ENCODE peak calls at places on chromosome 12, in seven cellular contexts. D, N, L, R, T, W and M are unnamed samples.
A peak's percentile ranks its signal among the peaks of the same experiment; 100 is the strongest.

GRCh38 chr12:40622246-40622838 is 69.9 kb upstream of the CNTN1 start:
- DNase-seq in D (peak; percentile 1), N (peak; percentile 59), L (peak; percentile 55), R (peak; percentile 74), T (no peak), W (peak; percentile 65), M (no peak)

GRCh38 chr12:74337951-74338350 is 199.7 kb upstream of the ATXN7L3B start:
- DNase-seq in D (peak; percentile 17), N (peak; percentile 82), L (no peak), R (peak; percentile 89), T (no peak), W (no peak), M (no peak)

GRCh38 chr12:3755898-3756297 is 3.0 kb upstream of the CRACR2A start:
- DNase-seq in D (no peak), N (no peak), L (no peak), R (no peak), T (no peak), W (no peak), M (no peak)

GRCh38 chr12:31023271-31023724 is 50.4 kb upstream of the DDX11 start:
- DNase-seq in D (no peak), N (no peak), L (no peak), R (no peak), T (no peak), W (no peak), M (no peak)

GRCh38 chr12:95114766-95115450 is 41.5 kb upstream of the NR2C1 start:
- DNase-seq in D (no peak), N (peak; percentile 68), L (no peak), R (peak; percentile 49), T (no peak), W (no peak), M (no peak)

GRCh38 chr12:102474438-102475064 is 5.8 kb downstream of the IGF1 start:
- DNase-seq in D (no peak), N (no peak), L (no peak), R (no peak), T (no peak), W (no peak), M (no peak)

GRCh38 chr12:132152921-132153321 is 8.7 kb downstream of the NOC4L start:
- DNase-seq in D (no peak), N (no peak), L (no peak), R (no peak), T (peak; percentile 68), W (no peak), M (no peak)

GRCh38 chr12:124744659-124745467 is 118.8 kb downstream of the SCARB1 start:
- DNase-seq in D (no peak), N (peak; percentile 40), L (no peak), R (peak; percentile 50), T (no peak), W (no peak), M (no peak)

GRCh38 chr12:14322403-14322802 is 43.1 kb upstream of the ATF7IP start:
- DNase-seq in D (peak; percentile 48), N (no peak), L (no peak), R (no peak), T (no peak), W (no peak), M (no peak)

GRCh38 chr12:99043319-99043914 is 398.3 kb downstream of the APAF1 start:
- DNase-seq in D (peak; percentile 43), N (peak; percentile 75), L (peak; percentile 20), R (peak; percentile 78), T (peak; percentile 64), W (peak; percentile 77), M (no peak)

GRCh38 chr12:27906658-27907473 is 65.7 kb downstream of the PTHLH start:
- DNase-seq in D (no peak), N (peak; percentile 17), L (peak; percentile 24), R (no peak), T (no peak), W (no peak), M (no peak)

GRCh38 chr12:108425238-108425795 is 86.2 kb upstream of the CMKLR1 start:
- DNase-seq in D (no peak), N (no peak), L (no peak), R (no peak), T (no peak), W (peak; percentile 19), M (no peak)

GRCh38 chr12:51393676-51394545 is 2.7 kb upstream of the GALNT6 start:
- DNase-seq in D (peak; percentile 98), N (peak; percentile 95), L (no peak), R (peak; percentile 96), T (no peak), W (peak; percentile 64), M (no peak)

GRCh38 chr12:29343022-29343799 is 37.8 kb downstream of the ERGIC2 start:
- DNase-seq in D (no peak), N (no peak), L (no peak), R (no peak), T (no peak), W (no peak), M (no peak)

GRCh38 chr12:62711626-62712305 is 223.2 kb downstream of the PPM1H start:
- DNase-seq in D (no peak), N (no peak), L (no peak), R (no peak), T (no peak), W (no peak), M (no peak)

GRCh38 chr12:53966070-53966384 is 6.9 kb upstream of the HOXC11 start:
- DNase-seq in D (no peak), N (no peak), L (no peak), R (no peak), T (no peak), W (no peak), M (no peak)

GRCh38 chr12:111270128-111270651 is 98.7 kb downstream of the PHETA1 start:
- DNase-seq in D (no peak), N (no peak), L (no peak), R (no peak), T (no peak), W (no peak), M (no peak)

GRCh38 chr12:111267171-111267570 is 101.7 kb downstream of the PHETA1 start:
- DNase-seq in D (no peak), N (no peak), L (no peak), R (no peak), T (no peak), W (peak; percentile 28), M (no peak)

GRCh38 chr12:111269688-111270087 is 99.2 kb downstream of the PHETA1 start:
- DNase-seq in D (no peak), N (no peak), L (no peak), R (no peak), T (no peak), W (no peak), M (no peak)

GRCh38 chr12:111270773-111271172 is 98.1 kb downstream of the PHETA1 start:
- DNase-seq in D (no peak), N (peak; percentile 21), L (no peak), R (peak; percentile 41), T (no peak), W (no peak), M (no peak)

GRCh38 chr12:111268738-111269572 is 99.9 kb downstream of the PHETA1 start:
- DNase-seq in D (no peak), N (peak; percentile 16), L (no peak), R (peak; percentile 23), T (no peak), W (peak; percentile 67), M (no peak)
- TF ChIP-seq CTCF in D (peak; percentile 76), N (peak; percentile 60), L (no peak), R (peak; percentile 87), T (peak; percentile 17), W (peak; percentile 93), M (no peak)

DNA sequence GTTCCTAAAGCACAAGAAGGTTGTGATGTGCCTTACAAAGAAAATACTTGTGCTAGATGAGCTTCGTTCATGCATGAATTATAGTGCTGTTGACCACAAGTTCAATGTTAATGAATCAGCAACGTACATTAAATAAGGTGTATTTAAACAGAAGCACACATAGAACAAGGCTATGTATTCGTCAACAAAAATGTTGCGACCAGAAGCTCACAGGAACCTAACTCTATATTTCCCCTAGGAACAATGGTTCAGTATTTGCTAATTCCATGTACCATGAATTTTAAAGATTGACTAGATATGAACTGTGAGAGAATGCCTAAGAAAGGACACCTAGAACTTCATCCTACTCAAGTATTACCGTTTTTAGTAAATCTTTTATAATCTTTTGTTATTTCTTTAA is 149.6 kb downstream of the ITPR2 start:
- DNase-seq in D (no peak), N (no peak), L (no peak), R (no peak), T (no peak), W (no peak), M (no peak)
- TF ChIP-seq CTCF in D (no peak), N (no peak), L (no peak), R (no peak), T (no peak), W (no peak), M (no peak)

GRCh38 chr12:80622271-80622670 is 85.2 kb upstream of the MYF6 start:
- DNase-seq in D (peak; percentile 8), N (peak; percentile 55), L (no peak), R (peak; percentile 42), T (no peak), W (peak; percentile 18), M (no peak)
- TF ChIP-seq CTCF in D (peak; percentile 67), N (peak; percentile 32), L (no peak), R (peak; percentile 66), T (no peak), W (peak; percentile 27), M (no peak)

GRCh38 chr12:13044859-13045384 is 741 bp downstream of the FAM234B start:
- DNase-seq in D (no peak), N (peak; percentile 14), L (no peak), R (peak; percentile 7), T (no peak), W (no peak), M (no peak)

GRCh38 chr12:13042666-13043230 is 1.4 kb upstream of the FAM234B start:
- DNase-seq in D (no peak), N (no peak), L (no peak), R (no peak), T (no peak), W (no peak), M (no peak)

GRCh38 chr12:13046914-13047472 is 2.8 kb downstream of the FAM234B start:
- DNase-seq in D (no peak), N (no peak), L (no peak), R (no peak), T (no peak), W (no peak), M (no peak)

GRCh38 chr12:13045816-13046215 is 1.6 kb downstream of the FAM234B start:
- DNase-seq in D (no peak), N (no peak), L (no peak), R (no peak), T (no peak), W (no peak), M (no peak)

DNA sequence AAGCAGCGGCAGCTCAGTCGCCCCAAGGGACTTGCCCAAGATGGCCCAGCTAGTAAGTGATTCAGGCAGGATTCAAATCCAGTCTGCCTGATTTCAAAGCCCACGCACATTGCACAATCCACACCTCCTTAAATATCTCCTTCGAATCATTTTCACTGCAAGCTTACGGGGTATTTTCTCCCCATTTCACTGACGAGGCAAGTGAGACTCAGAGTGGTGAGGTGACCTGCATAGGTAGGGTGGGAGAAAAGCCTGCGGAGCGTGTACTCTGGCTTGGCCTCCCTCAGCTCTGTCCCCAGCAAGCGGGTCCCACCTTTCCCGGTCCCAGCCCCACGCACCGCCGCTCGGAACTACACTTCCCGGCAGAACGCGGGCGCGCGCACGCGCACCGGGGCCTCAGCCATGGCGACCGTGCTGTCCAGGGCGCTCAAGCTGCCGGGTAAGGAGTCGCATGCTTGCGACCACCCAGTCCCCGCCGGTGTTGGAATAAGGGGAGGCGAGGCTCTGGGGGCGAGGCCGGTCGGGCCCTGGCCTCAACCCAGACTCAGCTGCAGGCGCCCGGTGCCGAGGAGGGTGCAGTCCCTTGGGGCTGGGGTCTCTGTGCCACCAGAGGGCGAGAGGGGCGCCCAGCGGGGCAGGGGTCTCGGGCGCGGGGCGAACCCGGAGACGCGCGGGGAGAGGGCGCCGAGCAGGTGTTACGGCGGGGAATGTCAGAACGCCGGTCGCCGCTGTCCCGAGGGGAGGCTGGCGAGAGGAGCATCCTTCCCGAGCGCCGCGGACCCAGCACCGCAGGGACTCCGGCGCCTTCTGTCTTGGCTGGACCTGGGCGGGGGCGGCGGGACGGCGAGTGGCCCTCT is at the start of gene FAM234B:
- DNase-seq in D (peak; percentile 41), N (peak; percentile 77), L (peak; percentile 63), R (peak; percentile 60), T (peak; percentile 97), W (peak; percentile 78), M (peak; percentile 73)
- TF ChIP-seq CTCF in D (peak; percentile 36), N (no peak), L (peak; percentile 34), R (peak; percentile 29), T (no peak), W (peak; percentile 10), M (no peak)